ENCODE peak calls at places on chromosomes 16 and 17, in seven cellular contexts. S is MM.1S, J is HCT116, G is OCI-LY7, Q is heart left ventricle, E is GM23338, O is sigmoid colon. B is an unnamed sample.

GRCh38 chr16:89383095-89384003 is 107.0 kb downstream of the ANKRD11 start:
- DNase-seq in S (no peak), J (no peak), G (no peak), Q (no peak), E (peak; percentile 79), O (peak; percentile 59), B (peak; percentile 36)

GRCh38 chr17:72710834-72711233 is 381.7 kb downstream of the SLC39A11 start:
- DNase-seq in S (no peak), J (no peak), G (no peak), Q (no peak), E (no peak), O (no peak), B (no peak)

GRCh38 chr16:50651835-50652438 is 29.2 kb downstream of the SNX20 start:
- DNase-seq in S (no peak), J (no peak), G (no peak), Q (peak; percentile 11), E (no peak), O (no peak), B (no peak)

GRCh38 chr17:58531122-58531521 is 16.7 kb upstream of the MTMR4 start:
- DNase-seq in S (no peak), J (no peak), G (no peak), Q (no peak), E (peak; percentile 54), O (no peak), B (peak; percentile 81)

GRCh38 chr17:13099906-13100305 is 82.1 kb upstream of the ELAC2 start:
- DNase-seq in S (no peak), J (no peak), G (no peak), Q (no peak), E (no peak), O (no peak), B (no peak)

GRCh38 chr17:67217446-67217845 is 27.6 kb downstream of the HELZ start:
- DNase-seq in S (no peak), J (no peak), G (no peak), Q (no peak), E (no peak), O (no peak), B (no peak)

GRCh38 chr17:75693500-75694481 is 26.7 kb downstream of the SAP30BP start:
- DNase-seq in S (no peak), J (peak; percentile 76), G (no peak), Q (peak; percentile 76), E (peak; percentile 15), O (peak; percentile 96), B (peak; percentile 67)

GRCh38 chr16:1152123-1152638 is 725 bp upstream of the CACNA1H start:
- DNase-seq in S (no peak), J (no peak), G (no peak), Q (no peak), E (peak; percentile 67), O (peak; percentile 80), B (peak; percentile 53)

GRCh38 chr16:59591480-59591879 is 857.4 kb upstream of the GOT2 start:
- DNase-seq in S (no peak), J (no peak), G (no peak), Q (no peak), E (no peak), O (no peak), B (no peak)

GRCh38 chr17:4490109-4490591 is 8.5 kb upstream of the SPNS2 start:
- DNase-seq in S (no peak), J (no peak), G (no peak), Q (no peak), E (no peak), O (no peak), B (peak; percentile 87)

GRCh38 chr16:77191259-77191969 is 424 bp downstream of the MON1B start:
- DNase-seq in S (peak; percentile 7), J (no peak), G (peak; percentile 49), Q (no peak), E (no peak), O (peak; percentile 75), B (no peak)

GRCh38 chr16:89920723-89921122 is 2.1 kb downstream of the MC1R start:
- DNase-seq in S (no peak), J (no peak), G (no peak), Q (no peak), E (no peak), O (no peak), B (no peak)

GRCh38 chr16:11152205-11152604 is 103.8 kb downstream of the SOCS1 start:
- DNase-seq in S (no peak), J (no peak), G (no peak), Q (no peak), E (no peak), O (no peak), B (peak; percentile 47)

GRCh38 chr17:6558932-6559752 is 2.8 kb upstream of the PITPNM3 start:
- DNase-seq in S (no peak), J (no peak), G (no peak), Q (no peak), E (peak; percentile 28), O (no peak), B (no peak)

GRCh38 chr17:64007838-64008282 is 9.7 kb downstream of the PRR29 start:
- DNase-seq in S (no peak), J (no peak), G (no peak), Q (peak; percentile 71), E (no peak), O (no peak), B (no peak)

GRCh38 chr17:5619088-5619740 is 34.9 kb upstream of the NLRP1 start:
- DNase-seq in S (no peak), J (no peak), G (peak; percentile 8), Q (no peak), E (no peak), O (no peak), B (no peak)

GRCh38 chr17:41864498-41864836 is 756 bp downstream of the KLHL11 start:
- DNase-seq in S (no peak), J (no peak), G (no peak), Q (no peak), E (no peak), O (peak; percentile 83), B (no peak)

GRCh38 chr16:3157229-3158013 is 22.6 kb downstream of the ZNF213 start:
- DNase-seq in S (no peak), J (peak; percentile 90), G (peak; percentile 21), Q (peak; percentile 72), E (peak; percentile 92), O (peak; percentile 82), B (peak; percentile 75)

DNA sequence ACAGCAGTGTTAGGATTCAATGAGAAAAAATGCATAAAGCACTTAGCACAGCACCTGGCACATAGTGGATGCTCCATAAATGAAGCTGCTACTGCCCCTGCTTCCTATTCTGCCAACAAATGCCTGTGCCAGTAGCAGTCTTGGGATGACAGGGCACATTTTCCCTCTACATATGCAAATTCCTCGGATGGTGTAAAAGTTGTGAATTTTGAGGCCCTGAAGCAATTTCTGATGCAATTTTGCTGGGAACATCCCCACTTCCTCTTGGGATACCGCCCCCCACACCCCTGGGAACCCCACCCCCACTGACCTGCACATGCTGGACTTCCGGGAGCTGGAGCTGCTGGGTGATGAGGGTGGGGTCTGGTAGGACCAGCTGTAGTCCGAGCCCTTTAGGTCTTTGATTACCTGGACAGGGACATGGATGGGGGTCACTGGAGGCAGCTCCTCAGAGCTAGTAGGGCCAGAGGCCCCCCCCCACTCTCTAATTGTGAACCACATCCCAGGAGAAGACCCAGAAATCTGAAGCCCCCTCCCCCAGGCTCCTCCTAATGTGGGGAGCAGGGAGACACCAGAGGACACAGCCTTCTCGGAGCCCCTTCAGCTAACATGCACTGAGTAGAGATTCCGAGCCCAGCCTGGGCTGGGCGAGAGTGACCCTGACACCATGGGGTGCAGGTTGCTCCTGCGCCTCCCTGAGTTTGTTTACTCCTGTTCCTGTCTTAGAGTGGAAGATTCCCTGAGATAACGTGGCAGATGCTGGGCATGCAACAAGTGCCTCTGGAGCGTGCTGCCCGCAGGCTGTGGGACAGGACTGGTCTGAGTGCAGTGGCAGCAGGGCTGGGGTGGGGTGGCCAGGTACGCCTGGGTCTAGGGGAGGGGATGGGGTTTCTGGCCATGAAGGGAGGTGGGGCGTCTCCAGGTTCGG is 9.0 kb downstream of the MTSS2 start:
- DNase-seq in S (no peak), J (no peak), G (no peak), Q (no peak), E (no peak), O (peak; percentile 68), B (no peak)
- H3K27ac ChIP-seq in S (no peak overlapping the region), J (no peak overlapping the region), G (no peak overlapping the region), Q (no peak overlapping the region), E (no peak overlapping the region), O (peak overlapping the region; percentile 96), B (no peak overlapping the region)

GRCh38 chr16:4884209-4884608 is 36.9 kb downstream of the UBN1 start:
- DNase-seq in S (no peak), J (no peak), G (no peak), Q (no peak), E (no peak), O (no peak), B (no peak)

GRCh38 chr16:4880006-4880580 is 32.8 kb downstream of the UBN1 start:
- DNase-seq in S (no peak), J (no peak), G (no peak), Q (no peak), E (no peak), O (no peak), B (no peak)

GRCh38 chr16:4883501-4883900 is 36.2 kb downstream of the UBN1 start:
- DNase-seq in S (no peak), J (no peak), G (no peak), Q (no peak), E (no peak), O (no peak), B (no peak)

GRCh38 chr16:4882633-4883285 is 35.5 kb downstream of the UBN1 start:
- DNase-seq in S (no peak), J (peak; percentile 92), G (no peak), Q (no peak), E (no peak), O (no peak), B (no peak)

GRCh38 chr16:4882261-4882632 is 35.0 kb downstream of the UBN1 start:
- DNase-seq in S (no peak), J (no peak), G (no peak), Q (no peak), E (no peak), O (no peak), B (no peak)
- H3K36me3 ChIP-seq in S (peaks cover 6% of the 10 kb centered on the region), J (peaks cover 32% of the 10 kb centered on the region), G (peaks cover 79% of the 10 kb centered on the region), Q (peaks cover 100% of the 10 kb centered on the region), E (peaks cover 41% of the 10 kb centered on the region), O (peaks cover 71% of the 10 kb centered on the region), B (peaks cover 91% of the 10 kb centered on the region)

GRCh38 chr17:46195217-46195855 is 2.1 kb upstream of the KANSL1 start:
- DNase-seq in S (no peak), J (no peak), G (no peak), Q (no peak), E (no peak), O (no peak), B (no peak)
- H3K27ac ChIP-seq in S (peak overlapping the region; percentile 80), J (no peak overlapping the region), G (peak overlapping the region; percentile 84), Q (no peak overlapping the region), E (peak overlapping the region; percentile 17), O (no peak overlapping the region), B (no peak overlapping the region)

GRCh38 chr17:17169396-17169795 is 36.7 kb downstream of the PLD6 start:
- DNase-seq in S (no peak), J (no peak), G (no peak), Q (peak; percentile 3), E (no peak), O (no peak), B (no peak)
- H3K36me3 ChIP-seq in S (peaks cover 5% of the 10 kb centered on the region), J (peaks cover 34% of the 10 kb centered on the region), G (peaks cover 8% of the 10 kb centered on the region), Q (peaks cover 84% of the 10 kb centered on the region), E (no peaks in the 10 kb centered on the region), O (peaks cover 47% of the 10 kb centered on the region), B (peaks cover 86% of the 10 kb centered on the region)

GRCh38 chr17:37293770-37294169 is 82.0 kb upstream of the C17orf78 start:
- DNase-seq in S (no peak), J (no peak), G (no peak), Q (no peak), E (no peak), O (no peak), B (no peak)
- H3K27ac ChIP-seq in S (no peak overlapping the region), J (no peak overlapping the region), G (no peak overlapping the region), Q (no peak overlapping the region), E (peak overlapping the region; percentile 82), O (no peak overlapping the region), B (no peak overlapping the region)

B was measured in WERI-Rb-1.